ENCODE peak calls at places on chromosomes 5 and 9, in seven cellular contexts. S is NCI-H345; T is activated CD8-positive, alpha-beta memory T cell treated with anti-CD3 and anti-CD28 coated beads for 48 hours; H is EL; U is NCI-H1092 treated with DMSO at 0.1 percent for 48 hours; V is stimulated activated CD4-positive, alpha-beta T cell treated with anti-CD3 and anti-CD28 coated beads, Interleukin-1b, Interleukin-23, amount 100 ng/mL, for 24 hours; O is omental fat pad. F is an unnamed sample.

GRCh38 chr9:131744171-131744714 is 4.4 kb upstream of the RAPGEF1 start:
- DNase-seq in U (no peak), T (no peak), S (no peak), H (no peak), O (no peak), V (no peak), F (no peak)

GRCh38 chr9:94681508-94681907 is 42.2 kb upstream of the FBP1 start:
- DNase-seq in U (peak; percentile 67), S (peak; percentile 40), T (peak; percentile 9), H (peak; percentile 77), V (no peak), O (peak; percentile 39), F (peak; percentile 83)

GRCh38 chr9:114372971-114373591 is 14.7 kb downstream of the AKNA start:
- DNase-seq in S (no peak), V (no peak), H (no peak), U (no peak), T (no peak), O (no peak), F (no peak)

GRCh38 chr5:143177263-143177994 is 226.1 kb downstream of the NR3C1 start:
- DNase-seq in V (no peak), T (no peak), O (no peak), S (peak; percentile 98), H (peak; percentile 96), U (peak; percentile 91), F (no peak)

GRCh38 chr5:13771011-13771571 is 173.4 kb downstream of the DNAH5 start:
- DNase-seq in H (peak; percentile 45), U (no peak), O (no peak), V (no peak), T (no peak), S (no peak), F (no peak)

GRCh38 chr5:140000332-140000731 is 42.8 kb downstream of the NRG2 start:
- DNase-seq in V (no peak), H (no peak), U (peak; percentile 32), T (no peak), O (no peak), S (no peak), F (no peak)

GRCh38 chr5:124102491-124102890 is 590.5 kb downstream of the CSNK1G3 start:
- DNase-seq in H (peak; percentile 1), U (no peak), V (no peak), O (no peak), S (no peak), T (no peak), F (no peak)

GRCh38 chr5:82244854-82245635 is 33.1 kb downstream of the RPS23 start:
- DNase-seq in S (no peak), H (no peak), T (no peak), O (no peak), V (no peak), U (no peak), F (no peak)

GRCh38 chr9:93467062-93467416 is 13.7 kb upstream of the FAM120AOS start:
- DNase-seq in H (no peak), S (no peak), V (no peak), T (no peak), U (no peak), O (no peak), F (no peak)

GRCh38 chr9:113299800-113300292 is 3.3 kb downstream of the RNF183 start:
- DNase-seq in U (no peak), H (no peak), T (no peak), S (peak; percentile 19), V (no peak), O (no peak), F (no peak)

GRCh38 chr5:120576588-120576987 is 112.5 kb downstream of the PRR16 start:
- DNase-seq in U (no peak), T (no peak), S (no peak), H (no peak), V (no peak), O (no peak), F (no peak)

GRCh38 chr5:149831492-149831891 is 101.4 kb downstream of the PPARGC1B start:
- DNase-seq in U (no peak), S (no peak), V (no peak), O (no peak), H (peak; percentile 73), T (no peak), F (no peak)

GRCh38 chr9:14895806-14896205 is 14.4 kb downstream of the FREM1 start:
- DNase-seq in V (no peak), H (peak; percentile 18), U (no peak), O (no peak), S (no peak), T (no peak), F (no peak)

GRCh38 chr9:24413651-24414050 is 132.0 kb downstream of the IZUMO3 start:
- DNase-seq in S (no peak), U (no peak), O (no peak), T (no peak), V (no peak), H (no peak), F (no peak)

GRCh38 chr5:95484421-95484820 is 70.4 kb downstream of the SKIC3 start:
- DNase-seq in O (no peak), S (no peak), V (no peak), U (no peak), T (no peak), H (no peak), F (no peak)

F was measured in NCI-H2081.